ENCODE peak calls at places on chromosomes 5 and 9, in four cellular contexts. W is dorsolateral prefrontal cortex, J is endothelial cell, M is HuH-7. X is an unnamed sample.
A peak's percentile ranks its signal among the peaks of the same experiment; 100 is the strongest.

GRCh38 chr9:20512106-20512505 is 110.2 kb downstream of the MLLT3 start:
- DNase-seq in W (no peak), J (no peak), M (no peak), X (no peak)

GRCh38 chr5:97142521-97143254 is at the start of gene LIX1:
- DNase-seq in W (peak; percentile 58), M (peak; percentile 33), J (peak; percentile 29), X (no peak)

GRCh38 chr9:129549684-129550083 is 71.2 kb downstream of the C9orf50 start:
- DNase-seq in M (peak; percentile 84), J (no peak), W (peak; percentile 87), X (no peak)

GRCh38 chr9:125663127-125663526 is 43.9 kb downstream of the MAPKAP1 start:
- DNase-seq in J (no peak), W (no peak), M (no peak), X (no peak)

GRCh38 chr5:109645591-109646236 is 44.0 kb upstream of the MAN2A1 start:
- DNase-seq in J (no peak), W (peak; percentile 50), M (no peak), X (no peak)

GRCh38 chr9:110104201-110104845 is 103.6 kb downstream of the C9orf152 start:
- DNase-seq in W (no peak), M (no peak), J (no peak), X (no peak)

GRCh38 chr5:139680368-139681111 is 32.4 kb downstream of the CXXC5 start:
- DNase-seq in W (no peak), J (no peak), M (no peak), X (no peak)

GRCh38 chr5:10839916-10840599 is 79.0 kb upstream of the DAP start:
- DNase-seq in J (no peak), W (no peak), M (no peak), X (no peak)

GRCh38 chr5:14156611-14157493 is 13.7 kb downstream of the TRIO start:
- DNase-seq in M (no peak), W (no peak), J (no peak), X (no peak)

GRCh38 chr9:83628540-83628939 is 5.6 kb downstream of the IDNK start:
- DNase-seq in M (no peak), J (no peak), W (no peak), X (no peak)

GRCh38 chr9:38227656-38228055 is 158.6 kb upstream of the SHB start:
- DNase-seq in J (no peak), W (no peak), M (no peak), X (no peak)

GRCh38 chr9:77927265-77927664 is 104.3 kb downstream of the GNAQ start:
- DNase-seq in J (no peak), M (no peak), W (no peak), X (no peak)

GRCh38 chr5:132274050-132274869 is 16.8 kb downstream of the PDLIM4 start:
- DNase-seq in J (no peak), W (no peak), M (no peak), X (no peak)

GRCh38 chr5:169374761-169375160 is 73.8 kb upstream of the SLIT3 start:
- DNase-seq in M (no peak), J (no peak), W (no peak), X (no peak)

GRCh38 chr5:73418244-73418691 is 30.3 kb downstream of the FOXD1 start:
- DNase-seq in M (no peak), J (no peak), W (no peak), X (no peak)

GRCh38 chr9:137046094-137046787 is at the start of gene NPDC1:
- DNase-seq in M (peak; percentile 99), J (peak; percentile 95), W (peak; percentile 83), X (peak; percentile 85)

GRCh38 chr9:76943071-76943470 is 37.2 kb upstream of the PRUNE2 start:
- DNase-seq in J (no peak), M (peak; percentile 59), W (no peak), X (no peak)

GRCh38 chr5:42495908-42496307 is 72.7 kb downstream of the GHR start:
- DNase-seq in W (no peak), J (no peak), M (no peak), X (no peak)

GRCh38 chr9:87497604-87498045 is at the start of gene DAPK1:
- DNase-seq in J (peak; percentile 79), W (peak; percentile 72), M (peak; percentile 80), X (peak; percentile 84)

GRCh38 chr9:85469041-85469440 is 272.7 kb downstream of the AGTPBP1 start:
- DNase-seq in W (no peak), J (no peak), M (no peak), X (no peak)

GRCh38 chr9:116437411-116438370 is 249.4 kb upstream of the TRIM32 start:
- DNase-seq in M (no peak), W (no peak), J (no peak), X (no peak)

X was measured in lower lobe of right lung.